ENCODE peak calls at places on chromosomes 5 and 9, in four cellular contexts. W, A, M and T are unnamed samples.

GRCh38 chr9:73441890-73442818 is 290.5 kb downstream of the ANXA1 start:
- DNase-seq in A (peak), W (no peak), M (no peak), T (no peak)

GRCh38 chr9:126376903-126377342 is 50.3 kb downstream of the MVB12B start:
- DNase-seq in W (no peak), A (no peak), M (no peak), T (no peak)

GRCh38 chr9:78321505-78321904 is 24.6 kb downstream of the PSAT1 start:
- DNase-seq in W (no peak), M (no peak), A (no peak), T (no peak)

GRCh38 chr9:104934686-104935413 is 6.9 kb upstream of the ABCA1 start:
- DNase-seq in A (no peak), M (no peak), W (no peak), T (no peak)

GRCh38 chr9:112041536-112042243 is 133.4 kb downstream of the SUSD1 start:
- DNase-seq in M (peak), A (peak), W (peak), T (peak)

GRCh38 chr9:93001036-93001435 is 53.7 kb downstream of the FGD3 start:
- DNase-seq in A (no peak), W (no peak), M (no peak), T (no peak)

GRCh38 chr5:58042933-58043606 is 416.8 kb downstream of the PLK2 start:
- DNase-seq in A (no peak), W (no peak), M (no peak), T (peak)

GRCh38 chr9:78213696-78214095 is 22.2 kb upstream of the CEP78 start:
- DNase-seq in M (no peak), W (no peak), A (no peak), T (no peak)

GRCh38 chr5:101346906-101347305 is 443.8 kb upstream of the ST8SIA4 start:
- DNase-seq in M (no peak), A (no peak), W (no peak), T (no peak)

GRCh38 chr5:80804332-80804731 is 149.5 kb upstream of the DHFR start:
- DNase-seq in W (no peak), M (no peak), A (no peak), T (no peak)

GRCh38 chr5:103057208-103058130 is 62.5 kb downstream of the GIN1 start:
- DNase-seq in A (peak), M (no peak), W (no peak), T (no peak)

GRCh38 chr5:122434120-122434519 is 122.1 kb downstream of the SNCAIP start:
- DNase-seq in M (no peak), W (no peak), A (no peak), T (no peak)

GRCh38 chr5:179152941-179153340 is 92.8 kb downstream of the ZNF354C start:
- DNase-seq in W (no peak), A (no peak), M (no peak), T (no peak)